ENCODE peak calls at places on chromosomes 11 and 22, in seven cellular contexts. One of them, this sample, is unnamed. For H3K4me1, the result is how much of the 10 kb centered on the place peaks cover.

GRCh38 chr11:21411597-21411996 is 742.2 kb downstream of the NELL1 start:
- DNase-seq in adrenal gland: no peak
- DNase-seq in transverse colon: no peak
- DNase-seq in gastrocnemius medialis: no peak
- DNase-seq in A673: no peak
- DNase-seq in IMR-90: no peak
- DNase-seq in left ventricle myocardium inferior: no peak
- DNase-seq in this sample: no peak

GRCh38 chr11:17639091-17639490 is 80.3 kb upstream of the MYOD1 start:
- DNase-seq in adrenal gland: no peak
- DNase-seq in transverse colon: no peak
- DNase-seq in gastrocnemius medialis: no peak
- DNase-seq in A673: no peak
- DNase-seq in IMR-90: no peak
- DNase-seq in left ventricle myocardium inferior: no peak
- DNase-seq in this sample: no peak

GRCh38 chr11:75558939-75559843 is 2.9 kb upstream of the SERPINH1 start:
- DNase-seq in adrenal gland: peak
- DNase-seq in transverse colon: no peak
- DNase-seq in gastrocnemius medialis: no peak
- DNase-seq in A673: peak
- DNase-seq in IMR-90: peak
- DNase-seq in left ventricle myocardium inferior: no peak
- DNase-seq in this sample: no peak

GRCh38 chr11:124867700-124868099 is 2.5 kb downstream of the ROBO3 start:
- DNase-seq in adrenal gland: no peak
- DNase-seq in transverse colon: no peak
- DNase-seq in gastrocnemius medialis: no peak
- DNase-seq in A673: peak
- DNase-seq in IMR-90: peak
- DNase-seq in left ventricle myocardium inferior: no peak
- DNase-seq in this sample: peak

GRCh38 chr11:74686792-74687191 is 44.4 kb downstream of the CHRDL2 start:
- DNase-seq in adrenal gland: no peak
- DNase-seq in transverse colon: no peak
- DNase-seq in gastrocnemius medialis: no peak
- DNase-seq in A673: no peak
- DNase-seq in IMR-90: peak
- DNase-seq in left ventricle myocardium inferior: no peak
- DNase-seq in this sample: no peak

GRCh38 chr11:4181780-4182721 is 87.5 kb downstream of the RRM1 start:
- DNase-seq in adrenal gland: peak
- DNase-seq in transverse colon: peak
- DNase-seq in gastrocnemius medialis: no peak
- DNase-seq in A673: peak
- DNase-seq in IMR-90: peak
- DNase-seq in left ventricle myocardium inferior: peak
- DNase-seq in this sample: peak

GRCh38 chr11:12964650-12965049 is 44.5 kb upstream of the RASSF10 start:
- DNase-seq in adrenal gland: no peak
- DNase-seq in transverse colon: no peak
- DNase-seq in gastrocnemius medialis: no peak
- DNase-seq in A673: no peak
- DNase-seq in IMR-90: no peak
- DNase-seq in left ventricle myocardium inferior: no peak
- DNase-seq in this sample: no peak

GRCh38 chr11:128021304-128022006 is 565.9 kb downstream of the ETS1 start:
- DNase-seq in adrenal gland: no peak
- DNase-seq in transverse colon: no peak
- DNase-seq in gastrocnemius medialis: no peak
- DNase-seq in A673: no peak
- DNase-seq in IMR-90: no peak
- DNase-seq in left ventricle myocardium inferior: no peak
- DNase-seq in this sample: no peak

GRCh38 chr22:27857441-27857840 is 55.9 kb upstream of the MN1 start:
- DNase-seq in adrenal gland: no peak
- DNase-seq in transverse colon: no peak
- DNase-seq in gastrocnemius medialis: peak
- DNase-seq in A673: no peak
- DNase-seq in IMR-90: peak
- DNase-seq in left ventricle myocardium inferior: no peak
- DNase-seq in this sample: no peak

GRCh38 chr11:68127791-68128681 is 6.8 kb upstream of the CHKA start:
- DNase-seq in adrenal gland: peak
- DNase-seq in transverse colon: peak
- DNase-seq in gastrocnemius medialis: no peak
- DNase-seq in A673: peak
- DNase-seq in IMR-90: peak
- DNase-seq in left ventricle myocardium inferior: peak
- DNase-seq in this sample: peak

GRCh38 chr11:45266693-45267451 is 19.3 kb downstream of the SYT13 start:
- DNase-seq in adrenal gland: no peak
- DNase-seq in transverse colon: peak
- DNase-seq in gastrocnemius medialis: no peak
- DNase-seq in A673: peak
- DNase-seq in IMR-90: no peak
- DNase-seq in left ventricle myocardium inferior: no peak
- DNase-seq in this sample: peak

GRCh38 chr11:116647305-116648080 is 125.3 kb downstream of the BUD13 start:
- DNase-seq in adrenal gland: no peak
- DNase-seq in transverse colon: no peak
- DNase-seq in gastrocnemius medialis: no peak
- DNase-seq in A673: no peak
- DNase-seq in IMR-90: no peak
- DNase-seq in left ventricle myocardium inferior: no peak
- DNase-seq in this sample: no peak

GRCh38 chr11:12253843-12254281 is 123.5 kb upstream of the PARVA start:
- DNase-seq in adrenal gland: peak
- DNase-seq in transverse colon: peak
- DNase-seq in gastrocnemius medialis: no peak
- DNase-seq in A673: no peak
- DNase-seq in IMR-90: no peak
- DNase-seq in left ventricle myocardium inferior: no peak
- DNase-seq in this sample: peak

GRCh38 chr11:68946416-68947090 is 34.2 kb downstream of the MRGPRD start:
- DNase-seq in adrenal gland: peak
- DNase-seq in transverse colon: no peak
- DNase-seq in gastrocnemius medialis: no peak
- DNase-seq in A673: no peak
- DNase-seq in IMR-90: peak
- DNase-seq in left ventricle myocardium inferior: no peak
- DNase-seq in this sample: no peak

GRCh38 chr22:41576877-41577276 is 12.8 kb downstream of the PMM1 start:
- DNase-seq in adrenal gland: peak
- DNase-seq in transverse colon: peak
- DNase-seq in gastrocnemius medialis: peak
- DNase-seq in A673: peak
- DNase-seq in IMR-90: peak
- DNase-seq in left ventricle myocardium inferior: peak
- DNase-seq in this sample: peak

GRCh38 chr11:33500865-33501479 is 199.7 kb downstream of the C11orf91 start:
- DNase-seq in adrenal gland: peak
- DNase-seq in transverse colon: no peak
- DNase-seq in gastrocnemius medialis: no peak
- DNase-seq in A673: peak
- DNase-seq in IMR-90: peak
- DNase-seq in left ventricle myocardium inferior: no peak
- DNase-seq in this sample: peak

GRCh38 chr11:70736937-70737640 is 338.8 kb downstream of the CTTN start:
- DNase-seq in adrenal gland: no peak
- DNase-seq in transverse colon: no peak
- DNase-seq in gastrocnemius medialis: no peak
- DNase-seq in A673: no peak
- DNase-seq in IMR-90: no peak
- DNase-seq in left ventricle myocardium inferior: no peak
- DNase-seq in this sample: no peak

GRCh38 chr11:60085909-60086308 is 2.6 kb upstream of the MS4A2 start:
- DNase-seq in adrenal gland: no peak
- DNase-seq in transverse colon: no peak
- DNase-seq in gastrocnemius medialis: no peak
- DNase-seq in A673: no peak
- DNase-seq in IMR-90: no peak
- DNase-seq in left ventricle myocardium inferior: no peak
- DNase-seq in this sample: no peak

DNA sequence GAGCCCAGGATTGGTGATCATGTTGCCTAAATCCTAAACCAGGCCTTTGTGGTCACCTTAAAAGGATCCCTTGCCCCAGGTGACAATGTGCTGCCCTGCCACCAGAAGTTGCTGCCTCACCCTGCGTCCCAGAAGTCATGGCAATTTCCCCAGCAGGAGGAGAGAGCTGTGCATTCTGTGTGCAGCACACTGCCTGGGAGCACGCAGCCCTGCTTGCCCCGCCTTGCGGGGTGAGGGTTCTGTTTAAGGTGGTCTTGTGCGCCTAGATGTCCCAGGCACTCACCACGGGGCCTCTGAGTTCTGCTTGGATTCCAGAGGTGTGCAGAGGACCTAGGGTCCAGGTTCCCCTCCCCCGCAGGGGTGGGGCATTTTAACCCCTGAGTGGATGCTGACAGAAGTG is 95.0 kb downstream of the GRAMD1B start:
- DNase-seq in adrenal gland: no peak
- DNase-seq in transverse colon: no peak
- DNase-seq in gastrocnemius medialis: no peak
- DNase-seq in A673: peak
- DNase-seq in IMR-90: no peak
- DNase-seq in left ventricle myocardium inferior: no peak
- DNase-seq in this sample: no peak
- H3K4me3 ChIP-seq in adrenal gland: peak
- H3K4me3 ChIP-seq in transverse colon: no peak
- H3K4me3 ChIP-seq in gastrocnemius medialis: no peak
- H3K4me3 ChIP-seq in A673: peak
- H3K4me3 ChIP-seq in IMR-90: no peak
- H3K4me3 ChIP-seq in left ventricle myocardium inferior: peak
- H3K4me3 ChIP-seq in this sample: no peak

GRCh38 chr11:73201888-73202810 is 15.9 kb upstream of the P2RY2 start:
- DNase-seq in adrenal gland: no peak
- DNase-seq in transverse colon: peak
- DNase-seq in gastrocnemius medialis: peak
- DNase-seq in A673: no peak
- DNase-seq in IMR-90: no peak
- DNase-seq in left ventricle myocardium inferior: no peak
- DNase-seq in this sample: peak
- H3K4me1 ChIP-seq in adrenal gland: under half
- H3K4me1 ChIP-seq in transverse colon: under half
- H3K4me1 ChIP-seq in gastrocnemius medialis: under half
- H3K4me1 ChIP-seq in A673: under half
- H3K4me1 ChIP-seq in IMR-90: under half
- H3K4me1 ChIP-seq in left ventricle myocardium inferior: under half
- H3K4me1 ChIP-seq in this sample: under half

GRCh38 chr11:85813721-85814120 is 2.8 kb upstream of the SYTL2 start:
- DNase-seq in adrenal gland: no peak
- DNase-seq in transverse colon: peak
- DNase-seq in gastrocnemius medialis: no peak
- DNase-seq in A673: no peak
- DNase-seq in IMR-90: no peak
- DNase-seq in left ventricle myocardium inferior: no peak
- DNase-seq in this sample: peak

GRCh38 chr11:85810871-85811611 is at the start of gene SYTL2:
- DNase-seq in adrenal gland: peak
- DNase-seq in transverse colon: peak
- DNase-seq in gastrocnemius medialis: peak
- DNase-seq in A673: peak
- DNase-seq in IMR-90: peak
- DNase-seq in left ventricle myocardium inferior: peak
- DNase-seq in this sample: peak

GRCh38 chr11:85810521-85810870 is 445 bp downstream of the SYTL2 start:
- DNase-seq in adrenal gland: no peak
- DNase-seq in transverse colon: no peak
- DNase-seq in gastrocnemius medialis: no peak
- DNase-seq in A673: no peak
- DNase-seq in IMR-90: no peak
- DNase-seq in left ventricle myocardium inferior: no peak
- DNase-seq in this sample: no peak

GRCh38 chr11:85811624-85812023 is 683 bp upstream of the SYTL2 start:
- DNase-seq in adrenal gland: no peak
- DNase-seq in transverse colon: no peak
- DNase-seq in gastrocnemius medialis: no peak
- DNase-seq in A673: no peak
- DNase-seq in IMR-90: no peak
- DNase-seq in left ventricle myocardium inferior: no peak
- DNase-seq in this sample: no peak

DNA sequence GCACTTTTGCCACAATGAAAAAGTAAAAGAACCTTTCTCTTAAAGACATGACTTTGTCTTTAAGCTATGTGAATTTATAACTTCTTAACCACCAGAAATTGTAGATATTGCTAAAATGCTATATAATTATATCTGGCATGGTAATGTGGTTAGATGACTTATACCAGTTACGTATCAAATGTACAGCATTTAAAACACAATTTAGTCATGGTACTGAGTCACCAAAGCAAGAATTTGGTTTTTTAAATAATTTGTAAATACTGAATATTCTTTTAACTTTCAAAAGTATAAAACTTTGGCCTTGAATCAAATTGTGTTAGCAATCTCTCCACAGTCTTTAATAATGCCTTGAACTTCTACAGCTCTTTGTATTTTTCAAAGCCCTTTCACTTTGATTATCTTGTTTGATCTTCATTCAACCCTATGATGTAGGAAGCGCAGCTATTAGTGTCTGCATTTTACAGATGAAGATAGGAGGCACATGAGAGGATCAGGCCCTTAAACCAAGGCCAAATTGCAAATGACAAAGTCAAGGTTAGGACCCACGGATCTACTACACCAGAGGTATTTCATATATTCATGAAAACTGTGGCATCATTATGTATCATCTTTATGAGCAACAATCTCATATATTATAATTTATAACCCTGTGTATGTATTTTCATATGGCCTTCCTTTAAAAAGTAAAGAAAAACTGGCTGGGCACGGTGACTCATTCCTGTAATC is 4.4 kb upstream of the SYTL2 start:
- DNase-seq in adrenal gland: no peak
- DNase-seq in transverse colon: no peak
- DNase-seq in gastrocnemius medialis: no peak
- DNase-seq in A673: no peak
- DNase-seq in IMR-90: peak
- DNase-seq in left ventricle myocardium inferior: no peak
- DNase-seq in this sample: no peak
- H3K27ac ChIP-seq in adrenal gland: no peak
- H3K27ac ChIP-seq in transverse colon: no peak
- H3K27ac ChIP-seq in gastrocnemius medialis: no peak
- H3K27ac ChIP-seq in A673: no peak
- H3K27ac ChIP-seq in IMR-90: peak
- H3K27ac ChIP-seq in left ventricle myocardium inferior: no peak
- H3K27ac ChIP-seq in this sample: no peak

GRCh38 chr22:50189849-50190181 is 4.1 kb downstream of the TRABD start:
- DNase-seq in adrenal gland: no peak
- DNase-seq in transverse colon: peak
- DNase-seq in gastrocnemius medialis: no peak
- DNase-seq in A673: no peak
- DNase-seq in IMR-90: no peak
- DNase-seq in left ventricle myocardium inferior: no peak
- DNase-seq in this sample: no peak
- H3K4me3 ChIP-seq in adrenal gland: peak
- H3K4me3 ChIP-seq in transverse colon: peak
- H3K4me3 ChIP-seq in gastrocnemius medialis: peak
- H3K4me3 ChIP-seq in A673: peak
- H3K4me3 ChIP-seq in IMR-90: no peak
- H3K4me3 ChIP-seq in left ventricle myocardium inferior: peak
- H3K4me3 ChIP-seq in this sample: no peak

GRCh38 chr22:38503021-38503420 is 3.1 kb downstream of the DDX17 start:
- DNase-seq in adrenal gland: no peak
- DNase-seq in transverse colon: no peak
- DNase-seq in gastrocnemius medialis: no peak
- DNase-seq in A673: no peak
- DNase-seq in IMR-90: no peak
- DNase-seq in left ventricle myocardium inferior: no peak
- DNase-seq in this sample: no peak
- H3K4me1 ChIP-seq in adrenal gland: under half
- H3K4me1 ChIP-seq in transverse colon: under half
- H3K4me1 ChIP-seq in gastrocnemius medialis: under half
- H3K4me1 ChIP-seq in A673: under half
- H3K4me1 ChIP-seq in IMR-90: under half
- H3K4me1 ChIP-seq in left ventricle myocardium inferior: half or more
- H3K4me1 ChIP-seq in this sample: under half

This sample was measured in small intestine.